ENCODE peak calls at places on chromosome 9, in eight cellular contexts. One of them, this sample, is unnamed.

GRCh38 chr9:14616188-14616982 is 76.8 kb downstream of the ZDHHC21 start:
- DNase-seq in activated naive CD8-positive, alpha-beta T cell treated with anti-CD3 and anti-CD28 coated beads, Interleukin-2, amount 50 U/mL, for 16 hours: no peak
- DNase-seq in MV-4-11: peak; percentile 55
- DNase-seq in progenitor cell of endocrine pancreas: no peak
- DNase-seq in GM23338: peak; percentile 86
- DNase-seq in Calu3: peak; percentile 2
- DNase-seq in AG09319: peak; percentile 39
- DNase-seq in stimulated activated CD4-positive, alpha-beta T cell treated with anti-CD3 and anti-CD28 coated beads, Interleukin-2, amount 100 ng/mL, for 24 hours: no peak
- DNase-seq in this sample: peak; percentile 31

GRCh38 chr9:114076237-114077161 is 1.6 kb downstream of the AMBP start:
- DNase-seq in stimulated activated CD4-positive, alpha-beta T cell treated with anti-CD3 and anti-CD28 coated beads, Interleukin-2, amount 100 ng/mL, for 24 hours: no peak
- DNase-seq in AG09319: no peak
- DNase-seq in activated naive CD8-positive, alpha-beta T cell treated with anti-CD3 and anti-CD28 coated beads, Interleukin-2, amount 50 U/mL, for 16 hours: no peak
- DNase-seq in GM23338: peak; percentile 43
- DNase-seq in MV-4-11: no peak
- DNase-seq in progenitor cell of endocrine pancreas: no peak
- DNase-seq in Calu3: no peak
- DNase-seq in this sample: no peak

GRCh38 chr9:137479315-137479861 is 20.3 kb upstream of the NSMF start:
- DNase-seq in Calu3: no peak
- DNase-seq in activated naive CD8-positive, alpha-beta T cell treated with anti-CD3 and anti-CD28 coated beads, Interleukin-2, amount 50 U/mL, for 16 hours: no peak
- DNase-seq in AG09319: no peak
- DNase-seq in progenitor cell of endocrine pancreas: no peak
- DNase-seq in MV-4-11: no peak
- DNase-seq in GM23338: no peak
- DNase-seq in stimulated activated CD4-positive, alpha-beta T cell treated with anti-CD3 and anti-CD28 coated beads, Interleukin-2, amount 100 ng/mL, for 24 hours: no peak
- DNase-seq in this sample: no peak

GRCh38 chr9:36980148-36980974 is 53.7 kb downstream of the PAX5 start:
- DNase-seq in GM23338: peak; percentile 85
- DNase-seq in MV-4-11: peak; percentile 13
- DNase-seq in AG09319: no peak
- DNase-seq in Calu3: no peak
- DNase-seq in activated naive CD8-positive, alpha-beta T cell treated with anti-CD3 and anti-CD28 coated beads, Interleukin-2, amount 50 U/mL, for 16 hours: no peak
- DNase-seq in stimulated activated CD4-positive, alpha-beta T cell treated with anti-CD3 and anti-CD28 coated beads, Interleukin-2, amount 100 ng/mL, for 24 hours: no peak
- DNase-seq in progenitor cell of endocrine pancreas: no peak
- DNase-seq in this sample: no peak

GRCh38 chr9:38107811-38108304 is 38.8 kb upstream of the SHB start:
- DNase-seq in AG09319: no peak
- DNase-seq in MV-4-11: no peak
- DNase-seq in GM23338: no peak
- DNase-seq in stimulated activated CD4-positive, alpha-beta T cell treated with anti-CD3 and anti-CD28 coated beads, Interleukin-2, amount 100 ng/mL, for 24 hours: no peak
- DNase-seq in Calu3: no peak
- DNase-seq in activated naive CD8-positive, alpha-beta T cell treated with anti-CD3 and anti-CD28 coated beads, Interleukin-2, amount 50 U/mL, for 16 hours: no peak
- DNase-seq in progenitor cell of endocrine pancreas: no peak
- DNase-seq in this sample: no peak

GRCh38 chr9:121569266-121569648 is 69.6 kb upstream of the GGTA1 start:
- DNase-seq in activated naive CD8-positive, alpha-beta T cell treated with anti-CD3 and anti-CD28 coated beads, Interleukin-2, amount 50 U/mL, for 16 hours: no peak
- DNase-seq in GM23338: no peak
- DNase-seq in progenitor cell of endocrine pancreas: no peak
- DNase-seq in AG09319: no peak
- DNase-seq in Calu3: peak; percentile 19
- DNase-seq in MV-4-11: no peak
- DNase-seq in stimulated activated CD4-positive, alpha-beta T cell treated with anti-CD3 and anti-CD28 coated beads, Interleukin-2, amount 100 ng/mL, for 24 hours: no peak
- DNase-seq in this sample: no peak

GRCh38 chr9:115691097-115691496 is 462.5 kb upstream of the PAPPA start:
- DNase-seq in stimulated activated CD4-positive, alpha-beta T cell treated with anti-CD3 and anti-CD28 coated beads, Interleukin-2, amount 100 ng/mL, for 24 hours: no peak
- DNase-seq in progenitor cell of endocrine pancreas: no peak
- DNase-seq in MV-4-11: peak; percentile 31
- DNase-seq in GM23338: no peak
- DNase-seq in activated naive CD8-positive, alpha-beta T cell treated with anti-CD3 and anti-CD28 coated beads, Interleukin-2, amount 50 U/mL, for 16 hours: no peak
- DNase-seq in AG09319: peak; percentile 98
- DNase-seq in Calu3: no peak
- DNase-seq in this sample: peak; percentile 99

GRCh38 chr9:108671794-108672193 is 184.0 kb downstream of the ACTL7B start:
- DNase-seq in activated naive CD8-positive, alpha-beta T cell treated with anti-CD3 and anti-CD28 coated beads, Interleukin-2, amount 50 U/mL, for 16 hours: no peak
- DNase-seq in progenitor cell of endocrine pancreas: no peak
- DNase-seq in Calu3: no peak
- DNase-seq in AG09319: peak; percentile 56
- DNase-seq in MV-4-11: no peak
- DNase-seq in stimulated activated CD4-positive, alpha-beta T cell treated with anti-CD3 and anti-CD28 coated beads, Interleukin-2, amount 100 ng/mL, for 24 hours: no peak
- DNase-seq in GM23338: no peak
- DNase-seq in this sample: no peak

GRCh38 chr9:137237759-137238726 is 3.0 kb upstream of the TUBB4B start:
- DNase-seq in stimulated activated CD4-positive, alpha-beta T cell treated with anti-CD3 and anti-CD28 coated beads, Interleukin-2, amount 100 ng/mL, for 24 hours: no peak
- DNase-seq in progenitor cell of endocrine pancreas: no peak
- DNase-seq in Calu3: no peak
- DNase-seq in activated naive CD8-positive, alpha-beta T cell treated with anti-CD3 and anti-CD28 coated beads, Interleukin-2, amount 50 U/mL, for 16 hours: no peak
- DNase-seq in MV-4-11: no peak
- DNase-seq in AG09319: no peak
- DNase-seq in GM23338: no peak
- DNase-seq in this sample: no peak

GRCh38 chr9:97767891-97768290 is 70.8 kb upstream of the XPA start:
- DNase-seq in MV-4-11: no peak
- DNase-seq in Calu3: no peak
- DNase-seq in progenitor cell of endocrine pancreas: no peak
- DNase-seq in GM23338: no peak
- DNase-seq in activated naive CD8-positive, alpha-beta T cell treated with anti-CD3 and anti-CD28 coated beads, Interleukin-2, amount 50 U/mL, for 16 hours: no peak
- DNase-seq in stimulated activated CD4-positive, alpha-beta T cell treated with anti-CD3 and anti-CD28 coated beads, Interleukin-2, amount 100 ng/mL, for 24 hours: no peak
- DNase-seq in AG09319: no peak
- DNase-seq in this sample: no peak

GRCh38 chr9:110114086-110114887 is 93.7 kb downstream of the C9orf152 start:
- DNase-seq in stimulated activated CD4-positive, alpha-beta T cell treated with anti-CD3 and anti-CD28 coated beads, Interleukin-2, amount 100 ng/mL, for 24 hours: no peak
- DNase-seq in GM23338: no peak
- DNase-seq in AG09319: no peak
- DNase-seq in activated naive CD8-positive, alpha-beta T cell treated with anti-CD3 and anti-CD28 coated beads, Interleukin-2, amount 50 U/mL, for 16 hours: no peak
- DNase-seq in MV-4-11: no peak
- DNase-seq in Calu3: no peak
- DNase-seq in progenitor cell of endocrine pancreas: no peak
- DNase-seq in this sample: no peak

GRCh38 chr9:137045294-137046093 is 483 bp downstream of the NPDC1 start:
- DNase-seq in GM23338: peak; percentile 78
- DNase-seq in stimulated activated CD4-positive, alpha-beta T cell treated with anti-CD3 and anti-CD28 coated beads, Interleukin-2, amount 100 ng/mL, for 24 hours: no peak
- DNase-seq in MV-4-11: no peak
- DNase-seq in progenitor cell of endocrine pancreas: no peak
- DNase-seq in AG09319: no peak
- DNase-seq in activated naive CD8-positive, alpha-beta T cell treated with anti-CD3 and anti-CD28 coated beads, Interleukin-2, amount 50 U/mL, for 16 hours: no peak
- DNase-seq in Calu3: no peak
- DNase-seq in this sample: no peak

GRCh38 chr9:86990276-86990675 is 43.0 kb upstream of the GAS1 start:
- DNase-seq in Calu3: no peak
- DNase-seq in activated naive CD8-positive, alpha-beta T cell treated with anti-CD3 and anti-CD28 coated beads, Interleukin-2, amount 50 U/mL, for 16 hours: no peak
- DNase-seq in stimulated activated CD4-positive, alpha-beta T cell treated with anti-CD3 and anti-CD28 coated beads, Interleukin-2, amount 100 ng/mL, for 24 hours: no peak
- DNase-seq in progenitor cell of endocrine pancreas: no peak
- DNase-seq in MV-4-11: peak; percentile 26
- DNase-seq in GM23338: no peak
- DNase-seq in AG09319: no peak
- DNase-seq in this sample: no peak

GRCh38 chr9:98807070-98807810 is at the start of gene GALNT12:
- DNase-seq in activated naive CD8-positive, alpha-beta T cell treated with anti-CD3 and anti-CD28 coated beads, Interleukin-2, amount 50 U/mL, for 16 hours: peak; percentile 14
- DNase-seq in MV-4-11: no peak
- DNase-seq in stimulated activated CD4-positive, alpha-beta T cell treated with anti-CD3 and anti-CD28 coated beads, Interleukin-2, amount 100 ng/mL, for 24 hours: peak; percentile 54
- DNase-seq in AG09319: no peak
- DNase-seq in GM23338: peak; percentile 81
- DNase-seq in Calu3: peak; percentile 57
- DNase-seq in progenitor cell of endocrine pancreas: peak; percentile 25
- DNase-seq in this sample: no peak

GRCh38 chr9:96069821-96070220 is 194.3 kb downstream of the ERCC6L2 start:
- DNase-seq in progenitor cell of endocrine pancreas: no peak
- DNase-seq in stimulated activated CD4-positive, alpha-beta T cell treated with anti-CD3 and anti-CD28 coated beads, Interleukin-2, amount 100 ng/mL, for 24 hours: no peak
- DNase-seq in AG09319: no peak
- DNase-seq in Calu3: no peak
- DNase-seq in activated naive CD8-positive, alpha-beta T cell treated with anti-CD3 and anti-CD28 coated beads, Interleukin-2, amount 50 U/mL, for 16 hours: no peak
- DNase-seq in GM23338: no peak
- DNase-seq in MV-4-11: no peak
- DNase-seq in this sample: no peak

GRCh38 chr9:34675048-34675714 is 12.7 kb upstream of the CCL27 start:
- DNase-seq in AG09319: no peak
- DNase-seq in GM23338: peak; percentile 97
- DNase-seq in Calu3: peak; percentile 80
- DNase-seq in activated naive CD8-positive, alpha-beta T cell treated with anti-CD3 and anti-CD28 coated beads, Interleukin-2, amount 50 U/mL, for 16 hours: peak; percentile 32
- DNase-seq in MV-4-11: peak; percentile 66
- DNase-seq in progenitor cell of endocrine pancreas: peak; percentile 77
- DNase-seq in stimulated activated CD4-positive, alpha-beta T cell treated with anti-CD3 and anti-CD28 coated beads, Interleukin-2, amount 100 ng/mL, for 24 hours: peak; percentile 69
- DNase-seq in this sample: no peak

GRCh38 chr9:34612788-34613390 is 992 bp upstream of the RPP25L start:
- DNase-seq in MV-4-11: peak; percentile 78
- DNase-seq in GM23338: peak; percentile 96
- DNase-seq in stimulated activated CD4-positive, alpha-beta T cell treated with anti-CD3 and anti-CD28 coated beads, Interleukin-2, amount 100 ng/mL, for 24 hours: peak; percentile 76
- DNase-seq in Calu3: peak; percentile 79
- DNase-seq in progenitor cell of endocrine pancreas: peak; percentile 64
- DNase-seq in AG09319: peak; percentile 38
- DNase-seq in activated naive CD8-positive, alpha-beta T cell treated with anti-CD3 and anti-CD28 coated beads, Interleukin-2, amount 50 U/mL, for 16 hours: no peak
- DNase-seq in this sample: peak; percentile 50

GRCh38 chr9:113221800-113222481 is 597 bp downstream of the SLC31A1 start:
- DNase-seq in MV-4-11: no peak
- DNase-seq in stimulated activated CD4-positive, alpha-beta T cell treated with anti-CD3 and anti-CD28 coated beads, Interleukin-2, amount 100 ng/mL, for 24 hours: no peak
- DNase-seq in AG09319: no peak
- DNase-seq in Calu3: no peak
- DNase-seq in activated naive CD8-positive, alpha-beta T cell treated with anti-CD3 and anti-CD28 coated beads, Interleukin-2, amount 50 U/mL, for 16 hours: no peak
- DNase-seq in progenitor cell of endocrine pancreas: no peak
- DNase-seq in GM23338: no peak
- DNase-seq in this sample: no peak

GRCh38 chr9:130414081-130414731 is 30.6 kb upstream of the ASS1 start:
- DNase-seq in AG09319: no peak
- DNase-seq in MV-4-11: no peak
- DNase-seq in Calu3: peak; percentile 38
- DNase-seq in progenitor cell of endocrine pancreas: no peak
- DNase-seq in stimulated activated CD4-positive, alpha-beta T cell treated with anti-CD3 and anti-CD28 coated beads, Interleukin-2, amount 100 ng/mL, for 24 hours: no peak
- DNase-seq in GM23338: no peak
- DNase-seq in activated naive CD8-positive, alpha-beta T cell treated with anti-CD3 and anti-CD28 coated beads, Interleukin-2, amount 50 U/mL, for 16 hours: no peak
- DNase-seq in this sample: no peak

GRCh38 chr9:86854898-86855523 is 92.3 kb downstream of the GAS1 start:
- DNase-seq in Calu3: peak; percentile 45
- DNase-seq in progenitor cell of endocrine pancreas: peak; percentile 23
- DNase-seq in GM23338: peak; percentile 95
- DNase-seq in activated naive CD8-positive, alpha-beta T cell treated with anti-CD3 and anti-CD28 coated beads, Interleukin-2, amount 50 U/mL, for 16 hours: no peak
- DNase-seq in stimulated activated CD4-positive, alpha-beta T cell treated with anti-CD3 and anti-CD28 coated beads, Interleukin-2, amount 100 ng/mL, for 24 hours: no peak
- DNase-seq in MV-4-11: no peak
- DNase-seq in AG09319: peak; percentile 88
- DNase-seq in this sample: peak; percentile 96

GRCh38 chr9:16824545-16825041 is 45.9 kb downstream of the BNC2 start:
- DNase-seq in AG09319: peak; percentile 32
- DNase-seq in GM23338: peak; percentile 48
- DNase-seq in activated naive CD8-positive, alpha-beta T cell treated with anti-CD3 and anti-CD28 coated beads, Interleukin-2, amount 50 U/mL, for 16 hours: no peak
- DNase-seq in progenitor cell of endocrine pancreas: no peak
- DNase-seq in Calu3: no peak
- DNase-seq in MV-4-11: no peak
- DNase-seq in stimulated activated CD4-positive, alpha-beta T cell treated with anti-CD3 and anti-CD28 coated beads, Interleukin-2, amount 100 ng/mL, for 24 hours: no peak
- DNase-seq in this sample: no peak

GRCh38 chr9:99666571-99666970 is 155.1 kb upstream of the NR4A3 start:
- DNase-seq in AG09319: no peak
- DNase-seq in GM23338: no peak
- DNase-seq in activated naive CD8-positive, alpha-beta T cell treated with anti-CD3 and anti-CD28 coated beads, Interleukin-2, amount 50 U/mL, for 16 hours: no peak
- DNase-seq in Calu3: no peak
- DNase-seq in MV-4-11: no peak
- DNase-seq in progenitor cell of endocrine pancreas: no peak
- DNase-seq in stimulated activated CD4-positive, alpha-beta T cell treated with anti-CD3 and anti-CD28 coated beads, Interleukin-2, amount 100 ng/mL, for 24 hours: no peak
- DNase-seq in this sample: no peak

GRCh38 chr9:71446499-71447411 is 321.6 kb downstream of the CEMIP2 start:
- DNase-seq in stimulated activated CD4-positive, alpha-beta T cell treated with anti-CD3 and anti-CD28 coated beads, Interleukin-2, amount 100 ng/mL, for 24 hours: peak; percentile 27
- DNase-seq in GM23338: peak; percentile 97
- DNase-seq in Calu3: peak; percentile 65
- DNase-seq in AG09319: peak; percentile 3
- DNase-seq in progenitor cell of endocrine pancreas: peak; percentile 78
- DNase-seq in MV-4-11: peak; percentile 19
- DNase-seq in activated naive CD8-positive, alpha-beta T cell treated with anti-CD3 and anti-CD28 coated beads, Interleukin-2, amount 50 U/mL, for 16 hours: no peak
- DNase-seq in this sample: peak; percentile 38

GRCh38 chr9:33125871-33126822 is 41.0 kb downstream of the B4GALT1 start:
- DNase-seq in MV-4-11: peak; percentile 57
- DNase-seq in AG09319: no peak
- DNase-seq in progenitor cell of endocrine pancreas: no peak
- DNase-seq in Calu3: no peak
- DNase-seq in stimulated activated CD4-positive, alpha-beta T cell treated with anti-CD3 and anti-CD28 coated beads, Interleukin-2, amount 100 ng/mL, for 24 hours: no peak
- DNase-seq in activated naive CD8-positive, alpha-beta T cell treated with anti-CD3 and anti-CD28 coated beads, Interleukin-2, amount 50 U/mL, for 16 hours: no peak
- DNase-seq in GM23338: no peak
- DNase-seq in this sample: no peak

GRCh38 chr9:33239922-33240321 is at the start of gene SPINK4:
- DNase-seq in AG09319: no peak
- DNase-seq in activated naive CD8-positive, alpha-beta T cell treated with anti-CD3 and anti-CD28 coated beads, Interleukin-2, amount 50 U/mL, for 16 hours: no peak
- DNase-seq in MV-4-11: no peak
- DNase-seq in GM23338: no peak
- DNase-seq in stimulated activated CD4-positive, alpha-beta T cell treated with anti-CD3 and anti-CD28 coated beads, Interleukin-2, amount 100 ng/mL, for 24 hours: no peak
- DNase-seq in progenitor cell of endocrine pancreas: no peak
- DNase-seq in Calu3: no peak
- DNase-seq in this sample: no peak

GRCh38 chr9:134062461-134063087 is 5.3 kb downstream of the BRD3 start:
- DNase-seq in GM23338: no peak
- DNase-seq in Calu3: no peak
- DNase-seq in AG09319: no peak
- DNase-seq in progenitor cell of endocrine pancreas: no peak
- DNase-seq in stimulated activated CD4-positive, alpha-beta T cell treated with anti-CD3 and anti-CD28 coated beads, Interleukin-2, amount 100 ng/mL, for 24 hours: no peak
- DNase-seq in activated naive CD8-positive, alpha-beta T cell treated with anti-CD3 and anti-CD28 coated beads, Interleukin-2, amount 50 U/mL, for 16 hours: no peak
- DNase-seq in MV-4-11: peak; percentile 8
- DNase-seq in this sample: no peak

GRCh38 chr9:84705128-84705527 is 35.6 kb downstream of the NTRK2 start:
- DNase-seq in GM23338: no peak
- DNase-seq in progenitor cell of endocrine pancreas: no peak
- DNase-seq in activated naive CD8-positive, alpha-beta T cell treated with anti-CD3 and anti-CD28 coated beads, Interleukin-2, amount 50 U/mL, for 16 hours: no peak
- DNase-seq in AG09319: no peak
- DNase-seq in Calu3: no peak
- DNase-seq in stimulated activated CD4-positive, alpha-beta T cell treated with anti-CD3 and anti-CD28 coated beads, Interleukin-2, amount 100 ng/mL, for 24 hours: no peak
- DNase-seq in MV-4-11: no peak
- DNase-seq in this sample: no peak

GRCh38 chr9:14702200-14702599 is 9.0 kb upstream of the ZDHHC21 start:
- DNase-seq in stimulated activated CD4-positive, alpha-beta T cell treated with anti-CD3 and anti-CD28 coated beads, Interleukin-2, amount 100 ng/mL, for 24 hours: no peak
- DNase-seq in progenitor cell of endocrine pancreas: no peak
- DNase-seq in activated naive CD8-positive, alpha-beta T cell treated with anti-CD3 and anti-CD28 coated beads, Interleukin-2, amount 50 U/mL, for 16 hours: no peak
- DNase-seq in GM23338: no peak
- DNase-seq in MV-4-11: no peak
- DNase-seq in Calu3: no peak
- DNase-seq in AG09319: no peak
- DNase-seq in this sample: no peak

GRCh38 chr9:91032056-91032455 is 230.4 kb downstream of the SYK start:
- DNase-seq in Calu3: no peak
- DNase-seq in progenitor cell of endocrine pancreas: no peak
- DNase-seq in GM23338: no peak
- DNase-seq in MV-4-11: no peak
- DNase-seq in AG09319: no peak
- DNase-seq in stimulated activated CD4-positive, alpha-beta T cell treated with anti-CD3 and anti-CD28 coated beads, Interleukin-2, amount 100 ng/mL, for 24 hours: no peak
- DNase-seq in activated naive CD8-positive, alpha-beta T cell treated with anti-CD3 and anti-CD28 coated beads, Interleukin-2, amount 50 U/mL, for 16 hours: no peak
- DNase-seq in this sample: no peak

GRCh38 chr9:35771524-35771923 is 17.4 kb upstream of the MSMP start:
- DNase-seq in GM23338: no peak
- DNase-seq in stimulated activated CD4-positive, alpha-beta T cell treated with anti-CD3 and anti-CD28 coated beads, Interleukin-2, amount 100 ng/mL, for 24 hours: no peak
- DNase-seq in Calu3: peak; percentile 34
- DNase-seq in MV-4-11: no peak
- DNase-seq in progenitor cell of endocrine pancreas: no peak
- DNase-seq in AG09319: no peak
- DNase-seq in activated naive CD8-positive, alpha-beta T cell treated with anti-CD3 and anti-CD28 coated beads, Interleukin-2, amount 50 U/mL, for 16 hours: no peak
- DNase-seq in this sample: no peak

GRCh38 chr9:94728719-94729118 is 2.2 kb downstream of the AOPEP start:
- DNase-seq in activated naive CD8-positive, alpha-beta T cell treated with anti-CD3 and anti-CD28 coated beads, Interleukin-2, amount 50 U/mL, for 16 hours: no peak
- DNase-seq in stimulated activated CD4-positive, alpha-beta T cell treated with anti-CD3 and anti-CD28 coated beads, Interleukin-2, amount 100 ng/mL, for 24 hours: no peak
- DNase-seq in MV-4-11: no peak
- DNase-seq in GM23338: no peak
- DNase-seq in AG09319: no peak
- DNase-seq in Calu3: no peak
- DNase-seq in progenitor cell of endocrine pancreas: no peak
- DNase-seq in this sample: no peak

This sample was measured in stromal cell of bone marrow.